ENCODE peak calls at places on chromosome 7, in eight cellular contexts. A is SK-N-SH; X is CD8-positive, alpha-beta memory T cell; B is A549; R is neuronal stem cell; W is tibial artery; L is heart right ventricle; Y is aorta. O is an unnamed sample. For H3K4me1, the result is how much of the 10 kb centered on the place peaks cover.

GRCh38 chr7:66326501-66327180 is 121.5 kb downstream of the TPST1 start:
- DNase-seq in A (peak), X (no peak), B (no peak), R (no peak), W (no peak), L (no peak), Y (no peak), O (no peak)

GRCh38 chr7:94393251-94393758 is 1.4 kb upstream of the COL1A2 start:
- DNase-seq in A (no peak), X (no peak), B (no peak), R (peak), W (peak), L (peak), Y (peak), O (no peak)

GRCh38 chr7:17402628-17403278 is 104.3 kb downstream of the AHR start:
- DNase-seq in A (no peak), X (no peak), B (no peak), R (no peak), W (no peak), L (no peak), Y (no peak), O (no peak)

GRCh38 chr7:3494890-3495289 is 193.8 kb downstream of the SDK1 start:
- DNase-seq in A (no peak), X (no peak), B (no peak), R (no peak), W (no peak), L (no peak), Y (no peak), O (no peak)

GRCh38 chr7:134954197-134955082 is 31.9 kb upstream of the AGBL3 start:
- DNase-seq in A (peak), X (peak), B (peak), R (no peak), W (no peak), L (no peak), Y (no peak), O (no peak)

GRCh38 chr7:42694894-42695553 is 216.8 kb downstream of the C7orf25 start:
- DNase-seq in A (no peak), X (no peak), B (no peak), R (no peak), W (no peak), L (no peak), Y (no peak), O (no peak)

GRCh38 chr7:127799535-127800305 is 147.7 kb downstream of the SND1 start:
- DNase-seq in A (peak), X (no peak), B (no peak), R (no peak), W (no peak), L (no peak), Y (no peak), O (no peak)

GRCh38 chr7:158533386-158534133 is 54.1 kb downstream of the PTPRN2 start:
- DNase-seq in A (no peak), X (no peak), B (no peak), R (no peak), W (no peak), L (no peak), Y (no peak), O (no peak)

GRCh38 chr7:123553159-123553558 is 4.5 kb downstream of the NDUFA5 start:
- DNase-seq in A (no peak), X (no peak), B (no peak), R (no peak), W (no peak), L (no peak), Y (no peak), O (no peak)

GRCh38 chr7:39720586-39720985 is 97.2 kb downstream of the RALA start:
- DNase-seq in A (no peak), X (no peak), B (no peak), R (no peak), W (no peak), L (no peak), Y (no peak), O (no peak)

GRCh38 chr7:86339051-86339450 is 304.7 kb upstream of the GRM3 start:
- DNase-seq in A (no peak), X (no peak), B (no peak), R (no peak), W (no peak), L (no peak), Y (no peak), O (no peak)

DNA sequence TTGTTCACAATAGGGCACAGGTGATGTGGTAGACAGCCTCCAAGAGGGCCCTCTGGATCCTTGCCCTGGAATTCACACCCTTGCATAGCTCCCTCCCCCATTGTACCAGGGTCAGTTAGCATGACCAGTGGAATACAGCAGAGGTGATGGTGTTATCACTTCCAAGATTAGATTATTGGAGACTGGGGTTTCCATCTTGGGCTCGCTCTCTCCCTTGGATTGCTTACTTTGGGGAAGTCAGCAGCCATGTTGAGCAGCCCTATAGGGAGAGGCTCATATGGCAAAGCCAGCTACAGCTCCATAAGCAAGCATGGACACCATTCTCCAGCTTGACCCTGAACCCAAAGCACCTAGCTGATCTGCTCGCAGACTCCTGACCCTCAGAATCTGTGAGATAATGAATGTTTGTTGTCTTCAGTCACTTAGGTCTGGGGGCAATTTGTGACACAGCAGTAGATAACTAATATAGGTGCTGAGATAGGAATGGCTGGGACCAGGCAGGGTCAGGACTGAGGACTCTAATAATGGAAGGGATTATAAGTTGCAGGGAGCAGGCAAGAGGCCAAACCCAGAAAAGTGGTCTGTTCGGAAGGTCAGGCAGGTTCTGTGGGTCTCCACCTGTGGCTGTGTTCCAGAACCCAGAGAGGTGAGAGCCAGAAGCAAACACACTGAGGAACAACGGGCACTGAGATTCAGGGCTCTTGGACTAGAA is 22.9 kb downstream of the TBXAS1 start:
- DNase-seq in A (no peak), X (no peak), B (no peak), R (no peak), W (no peak), L (no peak), Y (no peak), O (no peak)
- H3K4me1 ChIP-seq in A (under half), X (under half), B (under half), R (under half), W (under half), L (under half), Y (under half), O (under half)

GRCh38 chr7:131540491-131541162 is 15.8 kb downstream of the PODXL start:
- DNase-seq in A (no peak), X (no peak), B (peak), R (no peak), W (no peak), L (no peak), Y (no peak), O (no peak)
- H3K4me3 ChIP-seq in A (no peak), X (no peak), B (no peak), R (no peak), W (no peak), L (no peak), Y (no peak), O (no peak)

DNA sequence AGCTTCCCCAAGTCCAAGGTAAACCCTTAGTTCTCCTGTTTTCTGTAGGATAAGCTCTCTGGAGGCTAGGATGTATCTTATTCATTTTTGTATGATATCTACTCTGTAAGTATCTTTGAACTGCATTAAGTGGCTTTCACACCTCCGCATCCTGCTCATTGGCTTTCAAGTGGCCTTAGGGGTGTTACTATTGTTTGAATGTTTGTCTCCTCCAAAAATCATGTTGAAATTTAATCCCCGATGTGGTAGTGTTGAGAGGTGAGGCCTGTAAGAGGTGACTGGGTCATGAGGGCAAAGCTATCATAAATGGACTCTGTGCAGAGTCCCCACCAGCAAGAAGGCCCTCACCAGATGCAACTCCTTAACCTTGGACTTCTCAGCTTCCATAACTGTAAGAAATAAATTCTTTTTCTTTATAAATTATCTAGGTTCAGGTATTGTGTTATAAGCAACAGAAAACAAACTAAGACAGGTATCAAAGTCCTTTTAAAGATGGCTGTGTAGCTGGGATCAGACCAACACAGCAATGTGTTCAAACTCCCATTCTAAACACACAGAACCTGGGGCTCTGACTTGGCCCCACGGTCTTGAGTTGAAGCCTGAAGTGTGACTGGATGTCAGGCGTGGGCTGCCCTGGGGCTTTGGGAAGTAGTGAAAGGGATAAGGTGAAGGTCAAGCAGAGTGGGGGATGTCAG is 25.9 kb downstream of the TBXAS1 start:
- DNase-seq in A (no peak), X (peak), B (no peak), R (no peak), W (no peak), L (no peak), Y (no peak), O (no peak)
- H3K4me1 ChIP-seq in A (under half), X (under half), B (under half), R (under half), W (under half), L (under half), Y (under half), O (under half)

GRCh38 chr7:47689558-47689957 is 107.6 kb upstream of the TNS3 start:
- DNase-seq in A (no peak), X (no peak), B (no peak), R (no peak), W (no peak), L (no peak), Y (no peak), O (no peak)

GRCh38 chr7:47693161-47693740 is 111.3 kb upstream of the TNS3 start:
- DNase-seq in A (no peak), X (no peak), B (no peak), R (no peak), W (no peak), L (no peak), Y (no peak), O (no peak)

GRCh38 chr7:47688311-47689100 is 106.6 kb upstream of the TNS3 start:
- DNase-seq in A (no peak), X (no peak), B (no peak), R (peak), W (no peak), L (no peak), Y (no peak), O (no peak)

GRCh38 chr7:47690902-47691558 is 109.1 kb upstream of the TNS3 start:
- DNase-seq in A (no peak), X (no peak), B (no peak), R (no peak), W (no peak), L (no peak), Y (no peak), O (no peak)

GRCh38 chr7:47691974-47692373 is 110.1 kb upstream of the TNS3 start:
- DNase-seq in A (no peak), X (no peak), B (no peak), R (no peak), W (no peak), L (no peak), Y (no peak), O (no peak)
- H3K4me3 ChIP-seq in A (no peak), X (no peak), B (no peak), R (no peak), W (no peak), L (no peak), Y (no peak), O (no peak)

GRCh38 chr7:120993011-120993574 is 4.6 kb downstream of the CPED1 start:
- DNase-seq in A (no peak), X (no peak), B (no peak), R (no peak), W (no peak), L (no peak), Y (no peak), O (no peak)
- H3K4me1 ChIP-seq in A (under half), X (under half), B (under half), R (under half), W (under half), L (under half), Y (under half), O (under half)

GRCh38 chr7:21543528-21544302 is 876 bp downstream of the DNAH11 start:
- DNase-seq in A (peak), X (no peak), B (no peak), R (peak), W (no peak), L (peak), Y (no peak), O (no peak)

GRCh38 chr7:21544303-21544656 is 1.4 kb downstream of the DNAH11 start:
- DNase-seq in A (no peak), X (no peak), B (no peak), R (no peak), W (no peak), L (no peak), Y (no peak), O (no peak)

GRCh38 chr7:21547511-21547910 is 4.7 kb downstream of the DNAH11 start:
- DNase-seq in A (no peak), X (no peak), B (no peak), R (no peak), W (no peak), L (no peak), Y (no peak), O (no peak)

GRCh38 chr7:21538936-21539335 is 3.9 kb upstream of the DNAH11 start:
- DNase-seq in A (no peak), X (no peak), B (no peak), R (no peak), W (no peak), L (no peak), Y (no peak), O (no peak)

GRCh38 chr7:21542891-21543527 is at the start of gene DNAH11:
- DNase-seq in A (peak), X (no peak), B (peak), R (peak), W (no peak), L (peak), Y (peak), O (peak)
- H3K4me3 ChIP-seq in A (peak), X (no peak), B (peak), R (peak), W (peak), L (peak), Y (peak), O (no peak)

GRCh38 chr7:116871061-116871700 is 8.8 kb downstream of the CAPZA2 start:
- DNase-seq in A (no peak), X (no peak), B (no peak), R (no peak), W (no peak), L (no peak), Y (no peak), O (no peak)
- H3K4me1 ChIP-seq in A (under half), X (half or more), B (under half), R (under half), W (under half), L (half or more), Y (under half), O (under half)

DNA sequence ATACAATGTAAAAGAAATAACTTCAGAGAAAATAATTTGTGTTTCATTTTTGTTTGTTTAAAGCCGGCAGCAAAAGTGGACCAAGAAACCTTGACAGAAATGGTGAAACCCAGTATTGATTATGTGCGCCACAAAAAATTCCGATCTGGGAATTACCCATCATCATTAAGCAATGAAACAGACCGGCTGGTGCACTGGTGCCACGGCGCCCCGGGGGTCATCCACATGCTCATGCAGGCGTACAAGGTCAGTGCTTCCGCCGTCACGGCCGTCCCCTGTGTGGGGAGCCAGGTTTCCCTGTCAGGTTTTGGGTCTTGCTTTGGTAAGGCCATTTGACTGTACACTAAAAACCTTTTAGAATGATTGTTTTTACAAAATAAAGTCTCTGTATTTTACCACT is 46.7 kb downstream of the LANCL2 start:
- DNase-seq in A (no peak), X (no peak), B (no peak), R (no peak), W (no peak), L (no peak), Y (no peak), O (no peak)
- H3K4me3 ChIP-seq in A (no peak), X (no peak), B (no peak), R (no peak), W (no peak), L (no peak), Y (no peak), O (no peak)

GRCh38 chr7:76286842-76287403 is 15.6 kb upstream of the HSPB1 start:
- DNase-seq in A (no peak), X (no peak), B (no peak), R (no peak), W (no peak), L (no peak), Y (no peak), O (no peak)
- H3K4me1 ChIP-seq in A (under half), X (under half), B (under half), R (under half), W (under half), L (under half), Y (under half), O (under half)